ENCODE peak calls at places on chromosomes 12 and 14, in ten cellular contexts. K, R, C, P, F, W, S, Q, T and G are unnamed samples.

GRCh38 chr12:5402009-5402408 is 29.9 kb upstream of the NTF3 start:
- DNase-seq in P (no peak), T (no peak), S (no peak), Q (no peak), F (no peak), W (no peak), R (no peak), C (no peak), K (no peak), G (no peak)

GRCh38 chr12:123471374-123472068 is 13.6 kb downstream of the SNRNP35 start:
- DNase-seq in P (no peak), Q (no peak), C (peak), R (peak), W (no peak), S (no peak), K (no peak), T (peak), F (no peak), G (peak)

GRCh38 chr14:21039585-21040369 is 2.4 kb upstream of the RNASE7 start:
- DNase-seq in K (no peak), W (no peak), Q (peak), F (peak), R (peak), C (peak), S (no peak), P (no peak), T (peak), G (peak)

GRCh38 chr12:54352022-54352531 is 12.2 kb downstream of the GPR84 start:
- DNase-seq in S (no peak), Q (peak), K (peak), F (peak), C (peak), W (no peak), P (peak), T (peak), R (peak), G (no peak)

GRCh38 chr14:32635103-32635719 is 303.5 kb upstream of the NPAS3 start:
- DNase-seq in P (no peak), F (no peak), T (peak), K (no peak), S (peak), C (peak), Q (no peak), R (peak), W (no peak), G (no peak)

GRCh38 chr12:86929962-86930361 is 673.8 kb upstream of the MGAT4C start:
- DNase-seq in Q (no peak), K (no peak), P (no peak), W (no peak), S (no peak), F (no peak), T (no peak), C (peak), R (no peak), G (no peak)

GRCh38 chr12:70660002-70660604 is 22.9 kb upstream of the PTPRB start:
- DNase-seq in T (no peak), F (no peak), Q (no peak), S (no peak), R (no peak), W (no peak), C (no peak), K (no peak), P (no peak), G (no peak)

GRCh38 chr14:76697246-76697645 is 64.0 kb upstream of the VASH1 start:
- DNase-seq in C (no peak), K (no peak), W (no peak), T (no peak), P (no peak), S (no peak), F (no peak), Q (no peak), R (no peak), G (no peak)

GRCh38 chr12:91651728-91652127 is 469.1 kb upstream of the DCN start:
- DNase-seq in T (no peak), K (no peak), R (no peak), Q (no peak), C (no peak), P (no peak), F (no peak), S (no peak), W (no peak), G (no peak)

GRCh38 chr12:130281157-130281799 is 56.4 kb upstream of the PIWIL1 start:
- DNase-seq in T (no peak), P (no peak), C (no peak), F (no peak), R (no peak), W (no peak), Q (peak), S (no peak), K (no peak), G (no peak)

GRCh38 chr14:104238424-104239184 is 100.2 kb downstream of the KIF26A start:
- DNase-seq in F (no peak), S (no peak), T (no peak), W (peak), P (no peak), Q (peak), C (no peak), K (peak), R (no peak), G (no peak)

GRCh38 chr14:50335389-50335788 is 23.3 kb downstream of the DMAC2L start:
- DNase-seq in P (no peak), K (peak), R (peak), Q (no peak), F (peak), T (peak), S (peak), W (no peak), C (peak), G (no peak)

GRCh38 chr14:37447883-37448391 is 147.1 kb downstream of the FOXA1 start:
- DNase-seq in F (no peak), W (no peak), C (no peak), S (no peak), T (no peak), Q (no peak), P (no peak), K (no peak), R (no peak), G (no peak)

GRCh38 chr12:91975891-91976290 is 169.8 kb downstream of the BTG1 start:
- DNase-seq in K (no peak), T (no peak), Q (no peak), P (no peak), S (no peak), R (no peak), W (no peak), C (peak), F (no peak), G (no peak)

GRCh38 chr14:70972107-70972976 is 65.1 kb downstream of the PCNX1 start:
- DNase-seq in F (peak), W (no peak), P (peak), K (peak), C (peak), Q (peak), T (peak), S (peak), R (peak), G (peak)
- TF ChIP-seq CTCF in F (peak), W (peak), P (peak), K (peak), C (peak), Q (peak), T (peak), S (peak), R (peak), G (peak)

GRCh38 chr12:52210186-52210924 is 18.5 kb upstream of the KRT80 start:
- DNase-seq in Q (no peak), K (peak), T (peak), P (no peak), R (peak), F (peak), C (peak), S (peak), W (no peak), G (no peak)
- H3K4me3 ChIP-seq in Q (no peak), K (no peak), T (no peak), P (no peak), R (no peak), F (no peak), C (no peak), S (no peak), W (no peak), G (no peak)

DNA sequence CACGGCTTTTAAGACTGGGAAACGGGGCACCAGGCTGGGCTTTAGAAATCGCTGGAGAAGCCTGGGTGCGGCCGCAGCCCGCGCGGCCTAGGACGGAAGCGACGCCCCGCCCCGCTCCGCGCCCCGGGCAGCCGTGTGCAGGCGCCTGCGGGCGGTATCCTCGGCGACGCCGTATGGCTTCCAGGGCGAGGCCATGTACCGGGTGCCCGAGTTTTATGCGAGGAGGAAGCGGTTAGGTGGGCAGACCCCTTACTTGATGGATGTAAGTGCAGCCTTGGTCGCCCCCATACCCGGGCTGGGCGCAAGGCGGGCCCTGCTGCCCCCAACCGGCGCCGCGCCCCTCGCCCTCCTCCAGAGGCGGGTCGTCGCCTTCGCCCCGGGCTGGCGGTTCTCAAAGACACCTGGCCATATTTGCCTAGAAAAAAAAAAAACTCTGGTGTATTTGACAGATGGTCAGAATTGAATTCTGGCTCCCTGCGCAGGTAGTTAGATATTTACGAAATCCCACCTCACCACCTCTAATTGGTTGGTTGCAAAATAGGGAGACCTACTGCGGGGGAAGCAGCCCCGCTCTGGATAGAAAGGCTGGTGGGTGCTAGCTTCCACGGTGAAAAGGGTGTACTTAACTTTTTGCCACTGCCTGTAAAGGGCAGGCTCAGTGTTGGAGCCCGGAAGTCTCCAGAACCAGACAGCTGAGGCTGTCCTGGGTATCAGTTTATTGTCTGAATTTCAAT is at the start of gene PPP1R36:
- DNase-seq in S (no peak), P (no peak), Q (peak), R (no peak), T (no peak), W (peak), K (no peak), C (no peak), F (no peak), G (no peak)
- TF ChIP-seq CTCF in S (no peak), P (no peak), Q (no peak), R (no peak), T (no peak), W (no peak), K (no peak), C (no peak), F (no peak), G (no peak)

GRCh38 chr12:93426406-93426805 is 15.3 kb downstream of the UBE2N start:
- DNase-seq in Q (no peak), S (no peak), K (no peak), T (no peak), R (no peak), W (no peak), C (no peak), P (no peak), F (no peak), G (no peak)

GRCh38 chr12:93429448-93429847 is 12.3 kb downstream of the UBE2N start:
- DNase-seq in W (no peak), K (no peak), F (no peak), Q (no peak), C (no peak), R (no peak), T (no peak), S (no peak), P (no peak), G (no peak)

GRCh38 chr12:93422050-93422449 is 19.7 kb downstream of the UBE2N start:
- DNase-seq in C (no peak), Q (no peak), R (no peak), K (no peak), W (no peak), S (no peak), F (no peak), T (no peak), P (no peak), G (no peak)

GRCh38 chr12:93427779-93428564 is 13.8 kb downstream of the UBE2N start:
- DNase-seq in P (no peak), W (no peak), S (no peak), R (peak), K (no peak), F (no peak), T (peak), Q (no peak), C (peak), G (no peak)

GRCh38 chr12:93425736-93426363 is 15.9 kb downstream of the UBE2N start:
- DNase-seq in F (no peak), W (no peak), R (no peak), K (no peak), C (no peak), P (no peak), S (no peak), T (no peak), Q (no peak), G (no peak)
- H3K4me3 ChIP-seq in F (no peak), W (no peak), R (no peak), K (no peak), C (no peak), P (peak), S (no peak), T (no peak), Q (no peak), G (no peak)

GRCh38 chr12:59194794-59195193 is 274.5 kb upstream of the LRIG3 start:
- DNase-seq in S (no peak), Q (no peak), W (no peak), C (no peak), R (no peak), K (no peak), T (no peak), P (no peak), F (no peak), G (no peak)
- TF ChIP-seq CTCF in S (no peak), Q (no peak), W (no peak), C (no peak), R (no peak), K (no peak), T (no peak), P (no peak), F (no peak), G (no peak)

DNA sequence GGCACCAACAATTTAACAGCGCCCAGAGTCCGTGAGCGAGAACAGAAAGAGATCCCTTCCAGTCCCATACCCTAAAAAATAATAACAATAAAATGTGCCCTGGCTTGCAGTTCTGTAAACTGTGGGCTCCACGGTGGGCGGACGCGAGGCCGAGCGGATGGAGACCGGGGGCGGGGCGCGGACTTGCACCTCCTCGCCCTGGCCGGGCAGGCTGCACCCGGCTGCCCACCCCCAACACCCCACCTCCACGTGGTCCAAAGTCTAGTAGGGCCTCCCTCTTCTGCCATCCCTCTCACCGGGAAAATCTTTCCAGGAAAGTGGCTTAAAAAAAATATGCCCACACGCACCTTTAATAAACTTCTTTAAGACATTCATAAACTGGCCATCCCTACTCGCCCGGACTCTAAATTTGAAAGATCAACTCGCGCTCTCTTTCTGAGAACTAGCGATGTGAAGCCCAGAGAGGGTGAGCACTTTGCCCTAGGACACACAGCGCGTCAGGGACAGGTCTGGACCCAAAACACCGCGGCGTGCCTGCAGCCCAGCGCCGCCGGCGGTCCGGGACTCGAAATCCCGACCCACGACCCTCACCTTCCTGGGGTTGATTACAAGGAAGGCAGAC is 1.8 kb upstream of the BCL11B start:
- DNase-seq in R (peak), C (no peak), K (no peak), Q (no peak), P (no peak), W (peak), S (no peak), F (no peak), T (no peak), G (no peak)
- H3K4me3 ChIP-seq in R (peak), C (no peak), K (peak), Q (peak), P (peak), W (no peak), S (peak), F (no peak), T (peak), G (peak)

GRCh38 chr12:111764120-111764821 is 2.5 kb upstream of the ALDH2 start:
- DNase-seq in P (no peak), W (no peak), K (no peak), C (no peak), R (no peak), Q (no peak), F (no peak), T (no peak), S (no peak), G (no peak)

GRCh38 chr12:111768159-111768895 is 1.6 kb downstream of the ALDH2 start:
- DNase-seq in W (no peak), Q (no peak), C (no peak), T (no peak), P (no peak), F (no peak), S (no peak), R (no peak), K (no peak), G (no peak)

GRCh38 chr12:111769599-111769998 is 2.9 kb downstream of the ALDH2 start:
- DNase-seq in Q (no peak), S (no peak), R (no peak), T (no peak), C (no peak), K (no peak), P (no peak), W (no peak), F (no peak), G (no peak)

GRCh38 chr12:111767362-111768158 is 827 bp downstream of the ALDH2 start:
- DNase-seq in R (peak), T (peak), Q (no peak), S (no peak), P (no peak), C (peak), F (no peak), W (peak), K (no peak), G (no peak)

DNA sequence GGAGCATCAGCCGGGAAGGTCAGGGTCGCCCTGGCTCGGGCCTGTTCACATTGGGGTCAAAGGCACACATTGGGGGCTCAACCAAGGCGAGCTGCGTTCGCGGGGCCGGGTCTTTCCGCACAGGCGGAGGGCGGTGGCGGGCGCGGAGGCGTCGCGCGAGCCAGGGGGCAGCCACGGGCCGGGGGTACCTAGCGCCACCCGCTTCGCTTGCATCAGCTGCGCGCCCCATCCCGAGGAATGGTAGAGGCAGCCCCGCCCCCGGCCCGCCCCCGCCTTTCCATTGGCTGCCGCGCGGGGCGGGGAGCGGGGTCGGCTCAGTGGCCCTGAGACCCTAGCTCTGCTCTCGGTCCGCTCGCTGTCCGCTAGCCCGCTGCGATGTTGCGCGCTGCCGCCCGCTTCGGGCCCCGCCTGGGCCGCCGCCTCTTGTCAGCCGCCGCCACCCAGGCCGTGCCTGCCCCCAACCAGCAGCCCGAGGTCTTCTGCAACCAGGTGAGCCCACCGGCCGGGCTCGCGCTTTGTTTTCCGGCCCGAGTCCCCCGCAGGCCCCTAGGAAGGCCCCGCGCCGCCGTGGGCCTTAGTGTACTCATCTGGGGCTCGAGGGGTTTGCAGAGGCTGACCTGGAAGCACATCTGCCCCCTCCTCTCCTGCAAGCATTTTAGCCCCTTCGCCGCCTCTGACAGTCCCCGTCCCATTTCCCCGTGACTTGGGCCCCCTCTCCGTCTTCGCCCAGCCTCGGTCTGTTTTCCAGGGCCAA is at the start of gene ALDH2:
- DNase-seq in K (peak), R (peak), F (peak), W (peak), C (peak), P (peak), S (no peak), Q (peak), T (peak), G (no peak)
- TF ChIP-seq CTCF in K (no peak), R (no peak), F (no peak), W (no peak), C (peak), P (no peak), S (no peak), Q (no peak), T (no peak), G (peak)

DNA sequence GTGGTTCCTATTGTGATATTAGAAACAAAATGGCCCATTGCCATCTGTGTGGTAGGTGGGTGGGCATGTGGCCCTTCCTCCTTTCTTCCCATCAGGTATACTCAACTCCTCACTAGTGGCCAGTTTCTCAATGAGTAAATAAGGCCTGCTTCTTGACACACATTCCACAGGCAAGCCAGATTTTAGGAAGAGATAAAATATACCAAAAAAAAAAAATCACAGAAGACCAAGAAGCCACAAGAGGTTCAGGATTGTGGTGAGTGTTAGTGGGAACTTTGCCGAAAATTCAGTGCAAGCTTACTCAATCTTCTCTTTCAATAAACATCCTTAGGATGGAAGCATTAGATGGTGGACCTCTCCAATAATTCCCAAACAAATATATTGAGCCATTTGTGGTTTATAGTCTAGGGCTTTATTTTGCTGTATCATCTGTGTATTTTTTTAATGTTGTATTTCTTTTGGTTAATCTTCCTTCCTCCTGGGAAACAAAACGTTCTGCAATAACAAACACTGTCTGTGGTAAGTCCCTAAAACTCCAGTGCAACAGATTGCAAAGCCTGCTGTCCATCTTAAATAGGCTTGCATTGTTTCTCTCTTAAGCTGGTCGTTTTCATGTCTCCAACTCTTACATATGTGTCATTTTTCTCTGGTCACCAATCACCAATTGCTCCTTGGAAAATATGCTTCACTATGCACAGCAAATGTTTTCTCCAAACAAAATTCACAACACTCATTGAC is 289.9 kb upstream of the KITLG start:
- DNase-seq in K (no peak), T (no peak), R (peak), C (peak), P (no peak), S (no peak), F (no peak), W (no peak), Q (no peak), G (no peak)
- H3K4me3 ChIP-seq in K (no peak), T (no peak), R (no peak), C (no peak), P (no peak), S (no peak), F (no peak), W (no peak), Q (no peak), G (no peak)